ENCODE peak calls at places on chromosomes 7 and 10, in eight cellular contexts. L is aorta, Q is transverse colon, H is osteoblast, P is psoas muscle, J is spleen, R is adrenal gland, K is lung. I is an unnamed sample.

GRCh38 chr10:58322072-58322834 is 12.6 kb upstream of the UBE2D1 start:
- DNase-seq in L (no peak), Q (peak), H (no peak), P (no peak), J (no peak), R (no peak), K (peak), I (no peak)

GRCh38 chr10:86110156-86110786 is 256.3 kb downstream of the GRID1 start:
- DNase-seq in L (no peak), Q (no peak), H (no peak), P (no peak), J (peak), R (no peak), K (no peak), I (no peak)

GRCh38 chr7:27647052-27647451 is 15.6 kb downstream of the HIBADH start:
- DNase-seq in L (no peak), Q (no peak), H (peak), P (no peak), J (no peak), R (no peak), K (no peak), I (no peak)

GRCh38 chr10:43749940-43750552 is 101.4 kb upstream of the ZNF32 start:
- DNase-seq in L (no peak), Q (no peak), H (no peak), P (no peak), J (no peak), R (no peak), K (no peak), I (no peak)

GRCh38 chr10:32263300-32263699 is 83.7 kb downstream of the EPC1 start:
- DNase-seq in L (no peak), Q (no peak), H (no peak), P (no peak), J (no peak), R (no peak), K (no peak), I (no peak)

GRCh38 chr10:119428789-119429188 is 113.7 kb downstream of the RGS10 start:
- DNase-seq in L (no peak), Q (no peak), H (peak), P (no peak), J (no peak), R (no peak), K (no peak), I (no peak)

GRCh38 chr10:91604936-91605534 is 27.8 kb downstream of the PPP1R3C start:
- DNase-seq in L (no peak), Q (no peak), H (no peak), P (no peak), J (no peak), R (no peak), K (no peak), I (no peak)

GRCh38 chr7:27202018-27202740 is 2.3 kb upstream of the HOXA13 start:
- DNase-seq in L (peak), Q (no peak), H (peak), P (no peak), J (peak), R (peak), K (no peak), I (no peak)

GRCh38 chr10:15379043-15379442 is 8.0 kb upstream of the FAM171A1 start:
- DNase-seq in L (peak), Q (no peak), H (no peak), P (no peak), J (no peak), R (no peak), K (no peak), I (no peak)

GRCh38 chr10:97517778-97518561 is 19.2 kb downstream of the UBTD1 start:
- DNase-seq in L (peak), Q (no peak), H (no peak), P (no peak), J (peak), R (no peak), K (no peak), I (no peak)

GRCh38 chr7:84122582-84123360 is 71.8 kb downstream of the SEMA3A start:
- DNase-seq in L (no peak), Q (no peak), H (no peak), P (no peak), J (no peak), R (no peak), K (no peak), I (no peak)

GRCh38 chr7:84125654-84126053 is 68.9 kb downstream of the SEMA3A start:
- DNase-seq in L (no peak), Q (no peak), H (no peak), P (no peak), J (no peak), R (no peak), K (no peak), I (no peak)

DNA sequence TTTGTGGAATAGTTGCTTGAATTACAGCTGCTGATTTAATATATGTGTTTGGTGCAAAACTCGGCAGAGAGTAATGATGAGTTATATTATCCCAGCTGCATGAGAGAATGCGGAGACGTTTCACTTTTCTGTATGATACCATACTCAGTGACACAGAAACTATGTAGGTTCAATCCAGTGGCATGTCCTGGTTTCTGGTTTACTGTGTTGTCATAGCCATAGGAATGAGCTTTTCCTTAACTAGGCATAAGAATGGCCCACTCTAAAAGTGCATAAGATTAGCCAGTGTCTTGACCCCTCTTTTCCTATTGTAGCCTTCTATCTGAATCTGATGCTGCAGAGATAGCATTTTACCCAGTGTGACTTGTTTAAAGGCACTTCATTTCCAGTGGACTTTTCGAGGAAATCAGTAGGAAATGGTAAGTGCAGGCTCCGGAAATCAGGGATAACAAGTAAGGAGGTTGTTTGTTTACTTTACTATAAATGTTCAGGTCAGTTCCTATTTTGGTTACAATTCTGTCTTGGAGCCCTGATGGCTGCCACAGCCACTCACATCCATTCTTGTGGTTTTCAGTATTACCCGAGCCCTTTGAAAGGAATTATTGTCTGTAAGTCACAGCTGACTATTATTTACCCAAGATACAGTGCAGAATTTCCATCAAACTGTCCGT is 70.6 kb downstream of the SEMA3A start:
- DNase-seq in L (no peak), Q (no peak), H (no peak), P (no peak), J (no peak), R (no peak), K (no peak), I (no peak)
- H3K27ac ChIP-seq in L (no peak), Q (peak), H (peak), P (no peak), J (no peak), R (no peak), K (no peak), I (no peak)

GRCh38 chr10:117442521-117442920 is 67.3 kb upstream of the PDZD8 start:
- DNase-seq in L (no peak), Q (no peak), H (peak), P (no peak), J (peak), R (no peak), K (no peak), I (no peak)
- H3K27ac ChIP-seq in L (no peak), Q (peak), H (peak), P (no peak), J (no peak), R (no peak), K (no peak), I (no peak)

GRCh38 chr7:92520024-92520423 is 8.3 kb downstream of the PEX1 start:
- DNase-seq in L (no peak), Q (no peak), H (no peak), P (no peak), J (no peak), R (no peak), K (no peak), I (no peak)
- H3K27ac ChIP-seq in L (no peak), Q (no peak), H (no peak), P (no peak), J (no peak), R (no peak), K (no peak), I (no peak)

GRCh38 chr7:116726149-116726548 is 54.2 kb downstream of the MET start:
- DNase-seq in L (no peak), Q (no peak), H (no peak), P (no peak), J (no peak), R (no peak), K (no peak), I (no peak)
- H3K27ac ChIP-seq in L (no peak), Q (no peak), H (no peak), P (no peak), J (no peak), R (no peak), K (no peak), I (no peak)

GRCh38 chr7:84941936-84942335 is 244.9 kb downstream of the SEMA3D start:
- DNase-seq in L (no peak), Q (no peak), H (no peak), P (no peak), J (no peak), R (no peak), K (no peak), I (no peak)
- H3K27ac ChIP-seq in L (no peak), Q (no peak), H (no peak), P (no peak), J (no peak), R (no peak), K (no peak), I (no peak)

GRCh38 chr7:66800591-66800990 is 60.1 kb downstream of the RABGEF1 start:
- DNase-seq in L (no peak), Q (no peak), H (no peak), P (no peak), J (no peak), R (no peak), K (no peak), I (no peak)
- H3K27ac ChIP-seq in L (no peak), Q (no peak), H (no peak), P (no peak), J (no peak), R (no peak), K (no peak), I (no peak)

GRCh38 chr7:19117870-19118608 is 603 bp upstream of the TWIST1 start:
- DNase-seq in L (peak), Q (no peak), H (peak), P (peak), J (peak), R (no peak), K (no peak), I (no peak)
- H3K27ac ChIP-seq in L (peak), Q (peak), H (peak), P (no peak), J (no peak), R (no peak), K (no peak), I (no peak)

GRCh38 chr10:69481280-69481679 is 30.0 kb downstream of the TSPAN15 start:
- DNase-seq in L (no peak), Q (no peak), H (peak), P (no peak), J (no peak), R (peak), K (no peak), I (no peak)

GRCh38 chr10:69486922-69487730 is 35.9 kb downstream of the TSPAN15 start:
- DNase-seq in L (peak), Q (no peak), H (peak), P (no peak), J (peak), R (no peak), K (no peak), I (peak)

GRCh38 chr10:69482125-69482524 is 30.9 kb downstream of the TSPAN15 start:
- DNase-seq in L (no peak), Q (no peak), H (no peak), P (no peak), J (no peak), R (no peak), K (no peak), I (no peak)

GRCh38 chr10:69484736-69485135 is 33.5 kb downstream of the TSPAN15 start:
- DNase-seq in L (no peak), Q (no peak), H (no peak), P (no peak), J (no peak), R (no peak), K (no peak), I (no peak)

DNA sequence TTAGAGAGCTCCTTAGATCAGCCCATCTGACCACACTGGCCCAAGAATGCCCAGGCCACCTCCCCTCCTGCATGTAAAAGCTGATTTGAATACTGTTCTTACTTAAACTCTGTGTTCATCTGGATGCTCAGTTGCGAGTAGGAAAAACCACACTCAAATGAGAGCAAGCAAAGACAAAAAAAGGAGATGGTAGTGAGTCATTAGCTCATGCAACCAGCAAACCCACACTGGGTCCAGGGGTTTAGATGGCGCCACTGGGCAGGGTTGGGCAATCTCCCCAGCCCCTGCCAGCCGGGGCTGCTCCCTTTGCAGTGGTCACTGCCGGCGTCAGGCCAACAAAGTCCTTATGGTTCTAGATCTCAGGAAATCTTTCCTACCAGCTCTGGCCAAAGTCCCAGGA is 32.7 kb downstream of the TSPAN15 start:
- DNase-seq in L (no peak), Q (no peak), H (peak), P (no peak), J (no peak), R (no peak), K (no peak), I (no peak)
- H3K27ac ChIP-seq in L (no peak), Q (peak), H (no peak), P (peak), J (no peak), R (no peak), K (no peak), I (peak)